ENCODE peak calls at places on chromosomes 4 and X, in four cellular contexts. U is HepG2, Q is GM12878, K is K562. H is an unnamed sample.

GRCh38 chr4:71713611-71714203 is 70.2 kb downstream of the GC start:
- DNase-seq in Q (no peak), U (peak; percentile 20), K (peak; percentile 32), H (no peak)

GRCh38 chr4:16230308-16230707 is 4.0 kb upstream of the TAPT1 start:
- DNase-seq in K (no peak), Q (no peak), U (no peak), H (no peak)

GRCh38 chr4:143512978-143513313 is 556 bp upstream of the SMARCA5 start:
- DNase-seq in Q (no peak), U (no peak), K (no peak), H (no peak)

GRCh38 chrX:68824152-68824433 is 4.7 kb upstream of the EFNB1 start:
- DNase-seq in U (no peak), K (no peak), Q (no peak), H (no peak)

GRCh38 chr4:102867278-102868152 is 1.3 kb upstream of the CISD2 start:
- DNase-seq in K (peak; percentile 77), U (no peak), Q (peak; percentile 34), H (no peak)

GRCh38 chrX:129744881-129745321 is 6.1 kb downstream of the XPNPEP2 start:
- DNase-seq in U (no peak), K (peak; percentile 33), Q (no peak), H (no peak)

GRCh38 chr4:83074086-83074704 is 39.2 kb downstream of the COPS4 start:
- DNase-seq in U (peak; percentile 75), K (peak; percentile 70), Q (peak; percentile 79), H (no peak)

GRCh38 chrX:152733261-152733975 is at the start of the genes CSAG1 and MAGEA12:
- DNase-seq in U (no peak), Q (no peak), K (peak; percentile 91), H (no peak)

GRCh38 chr4:130359537-130359936 is 1263.6 kb downstream of the C4orf33 start:
- DNase-seq in U (peak; percentile 1), K (peak; percentile 1), Q (no peak), H (no peak)

GRCh38 chr4:650951-651883 is 22.9 kb downstream of the ATP5ME start:
- DNase-seq in K (no peak), Q (no peak), U (no peak), H (peak; percentile 32)

GRCh38 chr4:78217557-78217956 is 160.4 kb downstream of the FRAS1 start:
- DNase-seq in Q (no peak), K (no peak), U (no peak), H (no peak)

GRCh38 chr4:142262956-142263355 is 583.1 kb downstream of the INPP4B start:
- DNase-seq in Q (no peak), U (no peak), K (no peak), H (no peak)

GRCh38 chrX:9757366-9757765 is 8.3 kb downstream of the GPR143 start:
- DNase-seq in U (no peak), Q (no peak), K (no peak), H (no peak)

GRCh38 chr4:38667005-38667771 is 3.2 kb downstream of the KLF3 start:
- DNase-seq in Q (no peak), U (peak; percentile 97), K (peak; percentile 96), H (peak; percentile 65)

GRCh38 chrX:13473666-13474516 is 95.5 kb upstream of the EGFL6 start:
- DNase-seq in Q (peak; percentile 52), U (no peak), K (no peak), H (no peak)

DNA sequence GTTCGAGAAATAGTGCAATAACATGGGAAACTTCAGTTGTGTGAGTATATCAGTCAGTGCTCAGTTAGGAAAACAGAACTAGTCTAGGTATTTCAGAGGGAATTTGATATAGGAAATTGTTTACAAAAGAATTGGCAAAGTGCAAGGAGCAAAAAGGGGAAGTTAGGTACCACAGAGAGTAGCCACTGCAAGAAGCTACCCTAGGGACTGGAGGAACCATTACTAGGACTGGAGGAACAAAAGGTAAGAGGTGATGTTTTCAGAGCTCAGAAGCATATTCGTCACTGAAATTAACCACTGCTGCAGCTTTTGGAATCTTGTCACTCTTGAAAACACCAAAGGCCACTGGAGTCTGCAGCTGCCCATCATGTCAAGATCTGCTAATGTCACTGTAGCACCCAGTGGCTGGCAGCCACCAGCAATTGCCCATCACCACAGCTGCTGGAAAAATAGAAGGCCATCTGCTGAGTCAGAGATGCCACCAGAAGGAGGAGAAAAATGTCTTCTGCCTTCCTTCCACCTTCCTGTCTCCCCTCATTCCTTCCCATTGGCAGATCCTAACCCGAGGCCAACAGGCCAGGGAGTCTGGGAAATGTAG is 160.6 kb upstream of the RPS6KA3 start:
- DNase-seq in U (no peak), K (no peak), Q (no peak), H (no peak)
- TF ChIP-seq CBFB in U (no peak), K (no peak), Q (no peak), H (no peak)

DNA sequence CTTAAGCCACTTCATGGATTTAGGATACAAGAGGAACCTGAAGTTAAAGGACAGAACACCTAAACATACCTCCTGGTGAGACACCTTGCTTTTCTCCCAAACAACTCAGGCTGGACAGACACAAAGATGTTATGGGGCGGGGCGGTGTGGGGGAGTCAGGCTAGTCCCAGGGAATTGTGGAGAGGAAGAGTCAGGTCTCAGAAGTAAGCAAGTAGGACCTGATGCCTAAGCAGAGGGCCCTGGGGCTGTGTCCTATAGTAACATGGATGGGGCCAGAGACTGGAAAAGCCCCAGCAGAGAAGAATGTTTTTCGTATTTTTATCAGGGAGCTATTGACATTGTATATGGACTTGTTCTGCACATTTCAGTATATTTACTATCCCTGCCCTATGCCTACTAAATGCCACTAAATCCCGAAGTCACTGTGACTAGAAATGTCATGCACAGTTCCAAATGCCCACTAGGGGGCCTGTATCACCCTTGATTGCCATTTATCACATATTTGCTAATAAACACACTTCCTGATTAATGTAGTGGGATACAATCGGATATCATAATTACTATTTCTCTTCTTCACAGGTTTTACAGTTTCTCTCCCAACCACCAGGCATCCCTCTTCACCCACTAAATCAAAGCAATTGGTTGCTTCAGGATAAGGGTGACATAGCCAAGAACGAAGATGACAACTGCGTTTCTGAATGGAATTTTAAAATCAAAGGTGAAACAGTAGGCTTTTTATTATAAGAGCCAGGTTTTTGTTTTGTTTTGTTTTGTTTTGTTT is 23.8 kb upstream of the ARHGAP10 start:
- DNase-seq in K (peak; percentile 42), Q (no peak), U (peak; percentile 19), H (peak; percentile 38)
- TF ChIP-seq CREM in K (no peak), Q (no peak), U (no peak), H (no peak)

GRCh38 chr4:23932186-23932585 is 42.3 kb upstream of the PPARGC1A start:
- DNase-seq in U (no peak), Q (no peak), K (no peak), H (no peak)
- TF ChIP-seq CTCF in U (no peak), Q (no peak), K (no peak), H (no peak)

GRCh38 chr4:99504804-99505502 is 5.9 kb upstream of the C4orf17 start:
- DNase-seq in U (no peak), Q (no peak), K (no peak), H (no peak)
- TF ChIP-seq CBFB in U (no peak), Q (no peak), K (no peak), H (no peak)

DNA sequence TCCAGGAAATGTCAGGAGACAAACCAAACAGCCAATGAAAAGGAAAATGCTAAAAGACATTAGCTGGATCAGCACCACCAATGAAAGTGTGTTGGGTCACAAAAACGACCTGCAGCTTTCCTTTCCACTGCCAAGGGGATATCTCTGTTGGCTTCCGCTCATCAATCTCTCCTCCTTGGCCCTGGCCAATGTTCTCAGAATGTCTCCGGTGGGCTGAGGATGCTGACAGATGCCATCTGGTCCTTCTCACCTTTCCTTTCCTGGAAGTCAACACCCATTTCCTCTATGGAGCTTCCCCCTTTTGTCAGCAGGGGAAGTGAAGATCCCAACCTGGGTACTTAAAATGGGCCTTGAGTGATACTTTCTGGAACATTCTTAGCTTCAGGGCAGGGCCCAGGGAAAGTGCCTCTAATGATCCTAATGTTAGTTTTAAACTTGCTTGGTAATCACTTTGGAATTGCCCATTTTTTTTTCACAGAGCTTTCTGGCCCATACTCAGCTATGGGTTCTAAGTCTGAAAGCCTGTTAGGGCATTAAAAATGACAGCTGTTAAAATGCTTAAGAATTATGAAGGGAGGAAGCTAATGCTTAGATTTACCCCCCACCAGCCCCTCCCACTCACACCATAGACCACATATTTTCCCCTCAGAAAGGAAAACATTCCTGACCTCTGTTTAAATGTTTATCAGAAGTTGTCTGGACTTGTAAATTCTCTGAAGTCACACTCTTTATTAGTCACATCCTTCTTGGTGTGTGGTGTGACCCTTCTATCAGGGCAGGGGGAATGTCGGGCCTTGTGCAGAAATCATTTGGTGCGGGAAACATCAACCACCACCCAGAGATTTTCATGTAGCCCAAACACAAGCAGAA is 29.2 kb downstream of the IGFBP7 start:
- DNase-seq in U (peak; percentile 70), Q (no peak), K (no peak), H (no peak)
- TF ChIP-seq CREM in U (no peak), Q (no peak), K (no peak), H (no peak)

DNA sequence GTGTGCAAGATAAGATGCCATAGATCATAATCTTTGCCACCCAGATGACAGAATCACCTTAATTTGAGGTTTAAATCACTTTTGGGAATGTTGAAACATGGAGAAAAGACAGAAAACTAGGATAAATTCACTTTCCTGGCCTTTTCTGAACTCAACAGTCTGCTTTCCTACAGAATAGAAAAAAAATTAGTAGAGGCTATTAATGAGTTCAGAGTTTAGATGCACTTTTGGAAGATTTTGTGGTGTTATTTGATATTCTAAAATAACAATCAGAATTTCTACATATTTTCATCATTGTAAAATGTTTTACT is 195.9 kb downstream of the CAMK2D start:
- DNase-seq in Q (no peak), K (no peak), U (no peak), H (no peak)
- TF ChIP-seq CTCF in Q (no peak), K (no peak), U (no peak), H (no peak)

DNA sequence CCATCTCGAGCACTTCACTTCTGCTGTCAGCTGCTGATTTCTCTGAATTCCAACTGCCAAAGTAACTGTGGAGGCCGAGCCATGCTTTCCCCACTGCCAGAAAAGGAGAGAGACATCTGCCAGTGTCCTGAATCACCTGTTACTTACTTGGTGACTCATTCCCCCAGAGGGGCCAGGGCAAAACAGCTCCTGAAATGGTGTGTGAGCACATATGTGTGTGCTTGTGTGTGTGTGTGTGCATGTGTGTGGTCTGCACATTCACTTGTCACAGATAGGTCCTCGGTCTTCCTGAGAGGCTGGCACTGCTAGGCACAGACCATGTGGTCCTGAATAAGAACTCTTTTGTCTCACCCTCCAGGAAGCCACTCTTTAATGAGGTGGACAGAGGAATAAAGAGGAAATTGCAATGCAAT is 177.9 kb upstream of the PPARGC1A start:
- DNase-seq in Q (no peak), U (no peak), K (no peak), H (no peak)
- TF ChIP-seq CBFB in Q (no peak), U (no peak), K (no peak), H (no peak)

GRCh38 chrX:72122621-72123275 is 9.0 kb downstream of the RTL5 start:
- DNase-seq in U (no peak), K (no peak), Q (no peak), H (no peak)

GRCh38 chrX:72123471-72124185 is 8.1 kb downstream of the RTL5 start:
- DNase-seq in U (no peak), K (no peak), Q (no peak), H (peak; percentile 51)

GRCh38 chrX:72120798-72121197 is 10.9 kb downstream of the RTL5 start:
- DNase-seq in U (no peak), Q (no peak), K (no peak), H (no peak)

GRCh38 chrX:72124540-72125201 is 7.0 kb downstream of the RTL5 start:
- DNase-seq in K (no peak), U (no peak), Q (no peak), H (no peak)

DNA sequence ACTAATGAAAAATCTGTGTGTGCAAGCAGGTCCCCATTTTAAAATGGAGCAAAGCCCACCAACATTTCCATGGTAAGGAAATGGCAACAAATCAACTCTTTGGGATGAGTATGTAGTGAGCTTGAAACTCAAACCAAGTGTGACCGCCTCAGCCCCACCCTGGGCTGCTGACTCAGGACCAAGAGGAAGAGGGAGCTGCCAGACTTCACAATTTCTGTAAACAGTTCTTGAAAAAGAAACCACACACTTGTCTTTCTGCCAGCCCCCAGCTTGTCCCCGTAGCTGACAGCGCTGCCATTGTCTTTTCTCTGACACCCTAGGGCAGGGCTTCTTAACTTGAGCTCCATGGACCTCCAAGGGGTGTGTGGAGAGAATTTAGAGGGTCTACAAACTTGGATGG is 10.3 kb downstream of the RTL5 start:
- DNase-seq in K (no peak), U (no peak), Q (no peak), H (no peak)
- TF ChIP-seq CREM in K (no peak), U (no peak), Q (no peak), H (no peak)

H was measured in WTC11.